ENCODE peak calls at places on chromosomes 5 and 9, in four cellular contexts. T, M, Q and E are unnamed samples.

GRCh38 chr9:89810434-89810833 is 205.6 kb downstream of the GADD45G start:
- DNase-seq in T (no peak), M (no peak), Q (no peak), E (no peak)

GRCh38 chr5:131825404-131826013 is 28.7 kb upstream of the FNIP1 start:
- DNase-seq in T (no peak), M (no peak), Q (no peak), E (peak; percentile 28)

GRCh38 chr9:132673355-132673754 is 3.1 kb downstream of the GTF3C4 start:
- DNase-seq in T (peak; percentile 43), M (no peak), Q (peak; percentile 38), E (peak; percentile 76)

GRCh38 chr5:3187846-3188425 is 407.7 kb upstream of the IRX1 start:
- DNase-seq in T (no peak), M (no peak), Q (no peak), E (no peak)

GRCh38 chr5:111223790-111224560 is at the start of gene CAMK4:
- DNase-seq in T (peak; percentile 73), M (peak; percentile 80), Q (peak; percentile 81), E (peak; percentile 86)

GRCh38 chr9:136614967-136615623 is 47.6 kb upstream of the EGFL7 start:
- DNase-seq in T (no peak), M (peak; percentile 71), Q (peak; percentile 75), E (peak; percentile 71)

GRCh38 chr5:76608833-76609232 is 14.4 kb downstream of the F2RL2 start:
- DNase-seq in T (peak; percentile 96), M (no peak), Q (no peak), E (peak; percentile 30)

GRCh38 chr5:15117691-15118090 is 246.1 kb upstream of the ANKH start:
- DNase-seq in T (no peak), M (no peak), Q (no peak), E (no peak)

GRCh38 chr9:115395511-115396021 is 277.6 kb upstream of the TNC start:
- DNase-seq in T (peak; percentile 43), M (no peak), Q (no peak), E (peak; percentile 68)

GRCh38 chr9:123996731-123997421 is 14.7 kb upstream of the LHX2 start:
- DNase-seq in T (no peak), M (peak; percentile 65), Q (peak; percentile 49), E (peak; percentile 44)

GRCh38 chr5:139726248-139726647 is 69.4 kb upstream of the PSD2 start:
- DNase-seq in T (no peak), M (no peak), Q (no peak), E (no peak)

GRCh38 chr9:92887880-92888338 is 10.1 kb upstream of the ZNF484 start:
- DNase-seq in T (no peak), M (peak; percentile 26), Q (no peak), E (no peak)

GRCh38 chr9:13431137-13431536 is 151.6 kb upstream of the MPDZ start:
- DNase-seq in T (no peak), M (no peak), Q (peak; percentile 34), E (no peak)

GRCh38 chr9:78127271-78128225 is 95.9 kb upstream of the GNAQ start:
- DNase-seq in T (no peak), M (no peak), Q (no peak), E (no peak)

GRCh38 chr9:81665514-81665838 is 23.9 kb downstream of the TLE1 start:
- DNase-seq in T (no peak), M (no peak), Q (peak; percentile 65), E (peak; percentile 85)

GRCh38 chr9:131020388-131020787 is 11.4 kb downstream of the LAMC3 start:
- DNase-seq in T (peak; percentile 60), M (no peak), Q (no peak), E (peak; percentile 90)

GRCh38 chr9:90007516-90008430 is 403.0 kb downstream of the GADD45G start:
- DNase-seq in T (peak; percentile 82), M (no peak), Q (no peak), E (peak; percentile 70)

GRCh38 chr5:139960723-139961383 is 82.2 kb downstream of the NRG2 start:
- DNase-seq in T (no peak), M (no peak), Q (peak; percentile 15), E (no peak)

GRCh38 chr5:34959323-34959722 is 30.0 kb downstream of the DNAJC21 start:
- DNase-seq in T (peak; percentile 86), M (no peak), Q (no peak), E (no peak)

GRCh38 chr5:38536968-38537367 is 19.5 kb downstream of the LIFR start:
- DNase-seq in T (no peak), M (no peak), Q (no peak), E (no peak)

GRCh38 chr9:106310782-106311181 is 552.2 kb upstream of the ZNF462 start:
- DNase-seq in T (no peak), M (no peak), Q (no peak), E (no peak)

DNA sequence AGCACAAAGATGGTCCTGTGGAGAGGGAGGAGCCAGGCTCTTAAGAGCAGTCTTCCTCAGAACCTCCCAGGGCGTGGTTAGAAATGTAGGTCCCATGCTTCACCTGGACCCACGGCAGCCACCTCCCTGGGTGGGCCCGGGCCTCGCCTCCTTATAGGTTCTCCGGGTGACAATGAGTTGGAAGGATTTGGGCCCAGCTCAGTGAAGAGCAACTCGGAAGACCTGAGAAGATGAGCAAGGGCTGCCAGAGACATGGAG is 26.3 kb upstream of the NDST1 start:
- DNase-seq in T (no peak), M (no peak), Q (no peak), E (no peak)
- H2AK5ac ChIP-seq in T (peak overlapping the region; percentile 51), M (no peak overlapping the region), Q (no peak overlapping the region), E (no peak overlapping the region)

GRCh38 chr5:66302344-66302743 is 158.2 kb downstream of the SREK1 start:
- DNase-seq in T (no peak), M (no peak), Q (no peak), E (no peak)
- H4K5ac ChIP-seq in T (no peak overlapping the region), M (no peak overlapping the region), Q (no peak overlapping the region), E (no peak overlapping the region)

DNA sequence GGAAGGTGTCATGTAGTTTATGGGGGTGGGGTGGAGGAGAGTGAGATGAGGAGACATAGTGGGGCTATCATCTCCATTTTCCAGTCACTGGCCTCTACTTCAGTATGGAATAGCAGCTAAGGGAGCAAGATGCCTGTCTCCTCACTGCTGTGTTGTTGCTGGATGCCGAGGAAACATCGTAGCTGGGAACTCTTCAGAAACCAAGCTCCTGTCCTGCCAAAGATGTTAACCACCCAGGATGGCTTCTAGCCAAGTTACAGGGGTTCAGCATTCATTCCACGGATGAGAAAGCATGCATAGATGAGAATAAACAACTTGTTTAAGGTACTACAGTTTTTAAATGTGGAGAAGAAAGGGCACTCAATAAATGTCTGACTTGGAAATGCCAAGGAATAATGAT is 226.5 kb downstream of the ASTN2 start:
- DNase-seq in T (no peak), M (no peak), Q (no peak), E (no peak)
- H3K9ac ChIP-seq in T (no peak overlapping the region), M (no peak overlapping the region), Q (no peak overlapping the region), E (no peak overlapping the region)

GRCh38 chr9:34374339-34374738 is 2.4 kb downstream of the MYORG start:
- DNase-seq in T (no peak), M (no peak), Q (no peak), E (no peak)
- H2AK5ac ChIP-seq in T (no peak overlapping the region), M (peak overlapping the region; percentile 84), Q (no peak overlapping the region), E (peak overlapping the region; percentile 48)

DNA sequence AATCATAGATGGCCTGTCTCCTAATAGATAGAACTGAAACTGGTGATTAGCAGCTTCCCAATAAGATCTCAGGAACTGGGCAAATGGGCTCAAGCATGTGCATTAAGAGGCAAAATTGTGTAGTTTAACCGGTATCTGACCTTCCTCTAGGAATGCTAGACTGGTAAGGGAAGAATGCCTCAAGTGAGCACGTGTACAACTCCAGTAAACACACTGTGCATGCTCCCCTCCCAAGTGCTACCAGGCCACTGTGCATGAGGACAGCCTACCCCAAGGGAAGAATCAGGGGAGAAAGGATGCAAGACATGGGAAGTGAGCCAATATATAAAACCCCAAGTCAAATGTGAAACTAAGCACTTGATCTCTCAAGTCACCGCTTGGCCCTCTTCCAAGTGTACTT is 1157.4 kb upstream of the CDH18 start:
- DNase-seq in T (no peak), M (no peak), Q (no peak), E (no peak)
- H4K5ac ChIP-seq in T (no peak overlapping the region), M (no peak overlapping the region), Q (no peak overlapping the region), E (no peak overlapping the region)